ENCODE peak calls at places on chromosomes 5 and 9, in seven cellular contexts. W, H, X, V, T, O and N are unnamed samples.

GRCh38 chr5:180460834-180461233 is 33.3 kb upstream of the CNOT6 start:
- DNase-seq in X (no peak), W (no peak), O (no peak), T (no peak), V (no peak), H (no peak), N (no peak)

GRCh38 chr9:38405841-38406240 is 13.3 kb downstream of the ALDH1B1 start:
- DNase-seq in T (no peak), H (no peak), V (no peak), O (no peak), X (no peak), W (no peak), N (no peak)

GRCh38 chr5:80082731-80083114 is 47.6 kb downstream of the THBS4 start:
- DNase-seq in X (no peak), W (peak), V (peak), T (no peak), H (peak), O (peak), N (no peak)

GRCh38 chr9:96048116-96048953 is 172.8 kb downstream of the ERCC6L2 start:
- DNase-seq in X (no peak), O (no peak), T (no peak), H (no peak), V (peak), W (no peak), N (no peak)

GRCh38 chr5:39539470-39539869 is 114.7 kb upstream of the DAB2 start:
- DNase-seq in O (no peak), T (no peak), H (no peak), X (no peak), W (no peak), V (no peak), N (no peak)

GRCh38 chr9:119216891-119217290 is 152.3 kb downstream of the BRINP1 start:
- DNase-seq in H (peak), X (no peak), W (peak), O (no peak), T (no peak), V (no peak), N (no peak)

GRCh38 chr5:68178579-68178978 is 37.0 kb upstream of the PIK3R1 start:
- DNase-seq in X (peak), O (no peak), V (no peak), T (no peak), W (no peak), H (no peak), N (no peak)

GRCh38 chr5:58887721-58888409 is 305.0 kb downstream of the RAB3C start:
- DNase-seq in X (no peak), W (no peak), T (no peak), H (no peak), O (no peak), V (no peak), N (no peak)

GRCh38 chr5:18984559-18985080 is 1003.4 kb downstream of the CDH18 start:
- DNase-seq in V (no peak), T (no peak), X (no peak), H (no peak), W (no peak), O (no peak), N (no peak)

GRCh38 chr9:114305189-114305555 is 17.7 kb upstream of the ORM1 start:
- DNase-seq in V (no peak), T (no peak), X (no peak), O (no peak), W (no peak), H (no peak), N (no peak)

GRCh38 chr5:135053278-135053677 is 19.2 kb upstream of the PITX1 start:
- DNase-seq in W (no peak), V (no peak), T (no peak), O (no peak), X (no peak), H (no peak), N (no peak)

GRCh38 chr5:59746261-59746765 is 147.2 kb downstream of the PDE4D start:
- DNase-seq in H (no peak), V (no peak), W (no peak), T (no peak), X (no peak), O (peak), N (no peak)

GRCh38 chr9:92147030-92147853 is 32.0 kb upstream of the SPTLC1 start:
- DNase-seq in W (no peak), X (no peak), V (no peak), T (no peak), O (peak), H (no peak), N (no peak)

GRCh38 chr9:81754245-81754644 is 64.9 kb upstream of the TLE1 start:
- DNase-seq in V (no peak), W (no peak), X (no peak), O (no peak), T (no peak), H (no peak), N (no peak)

GRCh38 chr9:126470251-126470993 is 143.3 kb upstream of the LMX1B start:
- DNase-seq in X (no peak), O (no peak), V (no peak), H (no peak), W (peak), T (no peak), N (no peak)

GRCh38 chr5:56170557-56170956 is 62.6 kb downstream of the ANKRD55 start:
- DNase-seq in O (no peak), X (no peak), T (no peak), W (no peak), V (no peak), H (no peak), N (no peak)